ENCODE peak calls at places on chromosomes 5 and 9, in ten cellular contexts. Q is DND-41; S is stomach; Y is astrocyte; C is PC-3; W is caudate nucleus; A is IMR-90; M is neuronal stem cell; R is aorta; E is CD4-positive, CD25-positive, alpha-beta regulatory T cell. O is an unnamed sample.

GRCh38 chr5:142894315-142894714 is 124.1 kb downstream of the ARHGAP26 start:
- DNase-seq in Q (no peak), S (no peak), Y (no peak), C (no peak), W (no peak), A (no peak), M (no peak), R (no peak), E (no peak), O (no peak)

GRCh38 chr5:136033848-136034247 is 5.1 kb downstream of the TGFBI start:
- DNase-seq in Q (no peak), S (no peak), Y (no peak), C (no peak), W (no peak), A (no peak), M (no peak), R (peak; percentile 26), E (no peak), O (no peak)

GRCh38 chr9:38074441-38074943 is 5.5 kb upstream of the SHB start:
- DNase-seq in Q (no peak), S (no peak), Y (peak; percentile 57), C (no peak), W (no peak), A (peak; percentile 61), M (no peak), R (no peak), E (no peak), O (no peak)

GRCh38 chr5:89289604-89290003 is 406.6 kb upstream of the MEF2C start:
- DNase-seq in Q (no peak), S (no peak), Y (peak; percentile 89), C (no peak), W (no peak), A (peak; percentile 67), M (no peak), R (no peak), E (no peak), O (no peak)

GRCh38 chr5:88834499-88834898 is 48.5 kb downstream of the MEF2C start:
- DNase-seq in Q (no peak), S (no peak), Y (no peak), C (no peak), W (no peak), A (no peak), M (no peak), R (no peak), E (no peak), O (no peak)

GRCh38 chr5:110338336-110339083 is 388.0 kb downstream of the TMEM232 start:
- DNase-seq in Q (no peak), S (no peak), Y (no peak), C (no peak), W (no peak), A (no peak), M (no peak), R (no peak), E (no peak), O (no peak)

GRCh38 chr9:137672907-137673791 is 54.3 kb downstream of the EHMT1 start:
- DNase-seq in Q (peak; percentile 40), S (peak; percentile 53), Y (peak; percentile 44), C (peak; percentile 70), W (no peak), A (peak; percentile 79), M (no peak), R (no peak), E (peak; percentile 59), O (peak; percentile 54)

GRCh38 chr5:25090818-25091217 is 446.0 kb upstream of the CDH10 start:
- DNase-seq in Q (no peak), S (no peak), Y (peak; percentile 16), C (peak; percentile 43), W (no peak), A (no peak), M (no peak), R (no peak), E (no peak), O (no peak)

GRCh38 chr9:114893622-114894021 is 36.8 kb downstream of the TNFSF8 start:
- DNase-seq in Q (no peak), S (no peak), Y (peak; percentile 65), C (peak; percentile 76), W (no peak), A (peak; percentile 55), M (no peak), R (no peak), E (no peak), O (no peak)

GRCh38 chr9:114894206-114894605 is 36.2 kb downstream of the TNFSF8 start:
- DNase-seq in Q (no peak), S (no peak), Y (peak; percentile 52), C (peak; percentile 14), W (no peak), A (peak; percentile 27), M (no peak), R (no peak), E (no peak), O (no peak)

GRCh38 chr9:114895605-114896004 is 34.8 kb downstream of the TNFSF8 start:
- DNase-seq in Q (no peak), S (no peak), Y (no peak), C (no peak), W (no peak), A (peak; percentile 23), M (no peak), R (no peak), E (no peak), O (no peak)

GRCh38 chr9:114894801-114895433 is 35.5 kb downstream of the TNFSF8 start:
- DNase-seq in Q (no peak), S (no peak), Y (peak; percentile 97), C (peak; percentile 82), W (no peak), A (peak; percentile 99), M (no peak), R (peak; percentile 58), E (no peak), O (no peak)

DNA sequence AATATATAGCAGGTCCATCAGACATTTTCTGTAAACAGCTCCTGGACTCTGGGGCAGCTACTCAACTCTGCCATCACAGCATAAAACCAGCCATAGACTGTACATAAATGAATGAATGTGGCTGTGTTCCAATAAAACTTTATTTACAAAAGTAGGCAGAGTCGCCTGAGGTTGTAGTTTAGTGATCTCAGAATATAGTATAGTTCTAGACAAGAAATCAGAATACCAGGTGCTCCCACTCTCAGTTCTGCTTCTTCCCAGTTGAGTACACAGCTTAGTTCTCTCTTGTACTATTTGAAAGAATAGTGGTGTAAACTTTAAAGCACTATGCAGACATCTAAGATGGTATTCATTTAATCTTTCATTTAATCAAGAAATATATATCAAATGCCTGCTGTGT is 37.2 kb downstream of the TNFSF8 start:
- DNase-seq in Q (no peak), S (no peak), Y (no peak), C (no peak), W (no peak), A (no peak), M (no peak), R (no peak), E (no peak), O (no peak)
- H3K27ac ChIP-seq in Q (no peak overlapping the region), S (no peak overlapping the region), Y (peak overlapping the region; percentile 80), C (peak overlapping the region; percentile 89), W (no peak overlapping the region), A (no peak overlapping the region), M (no peak overlapping the region), R (no peak overlapping the region), E (no peak overlapping the region), O (no peak overlapping the region)

GRCh38 chr5:41266377-41266776 is 53.0 kb upstream of the C6 start:
- DNase-seq in Q (no peak), S (no peak), Y (no peak), C (no peak), W (no peak), A (no peak), M (no peak), R (no peak), E (no peak), O (no peak)

GRCh38 chr5:41264019-41264418 is 50.7 kb upstream of the C6 start:
- DNase-seq in Q (no peak), S (no peak), Y (peak; percentile 8), C (no peak), W (no peak), A (no peak), M (no peak), R (no peak), E (no peak), O (no peak)

GRCh38 chr5:41268894-41269293 is 55.6 kb upstream of the C6 start:
- DNase-seq in Q (no peak), S (no peak), Y (no peak), C (no peak), W (no peak), A (no peak), M (no peak), R (no peak), E (no peak), O (no peak)

DNA sequence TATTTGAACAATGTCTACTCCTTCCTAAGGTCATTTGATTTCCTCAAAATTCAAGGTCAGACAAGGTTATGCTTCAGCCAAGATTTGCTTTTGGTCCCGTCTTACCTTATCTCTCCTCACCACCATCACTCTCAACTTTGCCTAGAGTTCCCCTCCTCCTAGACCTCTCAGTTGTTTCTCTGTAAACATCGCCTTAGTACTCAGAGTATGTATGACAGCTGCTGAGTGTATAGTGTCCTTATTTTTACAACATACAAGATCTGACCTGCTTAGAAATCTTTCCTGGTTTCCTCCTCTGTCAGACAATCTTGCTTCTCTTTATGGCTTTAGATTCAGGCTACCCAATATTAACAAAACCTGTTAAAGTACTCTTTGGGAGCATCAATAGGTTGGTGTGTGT is 50.0 kb upstream of the C6 start:
- DNase-seq in Q (no peak), S (no peak), Y (no peak), C (no peak), W (no peak), A (no peak), M (no peak), R (no peak), E (no peak), O (no peak)
- H3K27ac ChIP-seq in Q (no peak overlapping the region), S (no peak overlapping the region), Y (no peak overlapping the region), C (no peak overlapping the region), W (no peak overlapping the region), A (no peak overlapping the region), M (no peak overlapping the region), R (no peak overlapping the region), E (no peak overlapping the region), O (peak overlapping the region; percentile 72)

GRCh38 chr9:132381966-132382541 is 24.6 kb downstream of the TTF1 start:
- DNase-seq in Q (no peak), S (no peak), Y (no peak), C (no peak), W (no peak), A (no peak), M (no peak), R (no peak), E (no peak), O (no peak)
- H3K27ac ChIP-seq in Q (no peak overlapping the region), S (no peak overlapping the region), Y (no peak overlapping the region), C (no peak overlapping the region), W (peak overlapping the region; percentile 2), A (no peak overlapping the region), M (no peak overlapping the region), R (no peak overlapping the region), E (no peak overlapping the region), O (no peak overlapping the region)

GRCh38 chr9:88661759-88662158 is 126.8 kb downstream of the NXNL2 start:
- DNase-seq in Q (no peak), S (no peak), Y (no peak), C (peak; percentile 42), W (no peak), A (no peak), M (no peak), R (no peak), E (no peak), O (no peak)

GRCh38 chr9:88659126-88659525 is 124.1 kb downstream of the NXNL2 start:
- DNase-seq in Q (no peak), S (no peak), Y (no peak), C (no peak), W (no peak), A (no peak), M (no peak), R (no peak), E (no peak), O (no peak)

GRCh38 chr9:88658311-88658822 is 123.4 kb downstream of the NXNL2 start:
- DNase-seq in Q (no peak), S (no peak), Y (peak; percentile 41), C (no peak), W (no peak), A (no peak), M (no peak), R (no peak), E (no peak), O (peak; percentile 56)

GRCh38 chr9:88660611-88661010 is 125.6 kb downstream of the NXNL2 start:
- DNase-seq in Q (peak; percentile 8), S (no peak), Y (no peak), C (peak; percentile 69), W (no peak), A (peak; percentile 43), M (no peak), R (no peak), E (no peak), O (no peak)

GRCh38 chr9:88657893-88658292 is 122.9 kb downstream of the NXNL2 start:
- DNase-seq in Q (no peak), S (no peak), Y (no peak), C (no peak), W (no peak), A (peak; percentile 44), M (no peak), R (no peak), E (no peak), O (no peak)
- H3K27ac ChIP-seq in Q (no peak overlapping the region), S (no peak overlapping the region), Y (no peak overlapping the region), C (no peak overlapping the region), W (no peak overlapping the region), A (no peak overlapping the region), M (no peak overlapping the region), R (no peak overlapping the region), E (no peak overlapping the region), O (peak overlapping the region; percentile 53)